ENCODE peak calls at places on chromosome 14, in six cellular contexts. N is A549, Y is IMR-90, O is B cell, V is mucosa of descending colon, P is AG10803. T is an unnamed sample.

GRCh38 chr14:64721391-64721791 is 17.2 kb downstream of the PLEKHG3 start:
- DNase-seq in O (no peak), P (peak; percentile 98), V (peak; percentile 73), Y (peak; percentile 37), N (peak; percentile 37), T (no peak)

GRCh38 chr14:75334191-75335051 is 55.8 kb downstream of the FOS start:
- DNase-seq in V (peak; percentile 59), Y (peak; percentile 3), N (no peak), P (peak; percentile 44), O (peak; percentile 69), T (no peak)

GRCh38 chr14:64734990-64735389 is 30.8 kb downstream of the PLEKHG3 start:
- DNase-seq in O (no peak), V (peak; percentile 15), Y (no peak), P (no peak), N (no peak), T (no peak)

GRCh38 chr14:21068521-21069387 is 1.4 kb upstream of the ARHGEF40 start:
- DNase-seq in O (peak; percentile 71), Y (peak; percentile 52), V (no peak), N (peak; percentile 53), P (peak; percentile 48), T (peak; percentile 60)

GRCh38 chr14:69232388-69232787 is 27.6 kb upstream of the GALNT16 start:
- DNase-seq in Y (no peak), N (no peak), V (no peak), O (no peak), P (no peak), T (no peak)

GRCh38 chr14:65412881-65413738 is 580 bp downstream of the FUT8 start:
- DNase-seq in N (peak; percentile 77), V (no peak), P (peak; percentile 72), O (peak; percentile 70), Y (peak; percentile 73), T (peak; percentile 16)

GRCh38 chr14:38197001-38197760 is 10.5 kb upstream of the SSTR1 start:
- DNase-seq in O (no peak), V (no peak), N (no peak), P (peak; percentile 64), Y (peak; percentile 38), T (no peak)

GRCh38 chr14:96592591-96593388 is 90.6 kb downstream of the PAPOLA start:
- DNase-seq in Y (peak; percentile 17), P (peak; percentile 14), N (peak; percentile 45), O (peak; percentile 48), V (no peak), T (peak; percentile 51)

GRCh38 chr14:73784065-73784987 is 67.3 kb upstream of the PTGR2 start:
- DNase-seq in Y (peak; percentile 70), O (no peak), V (no peak), P (peak; percentile 85), N (no peak), T (no peak)

GRCh38 chr14:24817638-24818053 is 183.7 kb upstream of the GZMB start:
- DNase-seq in V (no peak), P (peak; percentile 56), Y (peak; percentile 52), N (peak; percentile 24), O (no peak), T (peak; percentile 32)

GRCh38 chr14:54475187-54475881 is 13.4 kb downstream of the GMFB start:
- DNase-seq in N (no peak), O (no peak), V (no peak), Y (peak; percentile 21), P (peak; percentile 33), T (no peak)

GRCh38 chr14:96146131-96146771 is 58.4 kb upstream of the BDKRB2 start:
- DNase-seq in O (no peak), Y (peak; percentile 70), N (peak; percentile 64), P (peak; percentile 95), V (no peak), T (no peak)

GRCh38 chr14:68945585-68946289 is 33.4 kb downstream of the ACTN1 start:
- DNase-seq in P (no peak), N (no peak), V (peak; percentile 86), O (no peak), Y (no peak), T (no peak)

GRCh38 chr14:38143651-38144505 is 63.8 kb upstream of the SSTR1 start:
- DNase-seq in O (no peak), V (no peak), P (peak; percentile 89), N (no peak), Y (peak; percentile 92), T (no peak)

GRCh38 chr14:23725980-23726746 is 90.0 kb downstream of the DHRS2 start:
- DNase-seq in V (no peak), Y (no peak), O (no peak), N (no peak), P (no peak), T (no peak)

GRCh38 chr14:42930058-42930457 is 1323.4 kb downstream of the LRFN5 start:
- DNase-seq in Y (peak; percentile 58), P (no peak), O (no peak), N (peak; percentile 12), V (no peak), T (no peak)

GRCh38 chr14:104176611-104177010 is 38.2 kb downstream of the KIF26A start:
- DNase-seq in V (no peak), O (no peak), N (no peak), P (no peak), Y (no peak), T (no peak)

GRCh38 chr14:29527286-29527685 is 400.4 kb downstream of the PRKD1 start:
- DNase-seq in Y (no peak), O (no peak), N (no peak), P (no peak), V (no peak), T (no peak)

GRCh38 chr14:93538411-93538810 is 107.7 kb downstream of the UNC79 start:
- DNase-seq in V (no peak), O (no peak), N (peak; percentile 67), P (peak; percentile 3), Y (peak; percentile 2), T (peak; percentile 8)

GRCh38 chr14:85415015-85415712 is 114.8 kb upstream of the FLRT2 start:
- DNase-seq in Y (peak; percentile 93), N (peak; percentile 97), V (no peak), P (peak; percentile 92), O (no peak), T (no peak)

GRCh38 chr14:104563742-104564615 is 15.6 kb upstream of the C14orf180 start:
- DNase-seq in P (peak; percentile 33), O (peak; percentile 58), V (no peak), Y (peak; percentile 34), N (peak; percentile 77), T (peak; percentile 89)

GRCh38 chr14:21136024-21136423 is 19.8 kb downstream of the OR5AU1 start:
- DNase-seq in P (peak; percentile 6), N (peak; percentile 20), V (no peak), O (no peak), Y (peak; percentile 12), T (no peak)

DNA sequence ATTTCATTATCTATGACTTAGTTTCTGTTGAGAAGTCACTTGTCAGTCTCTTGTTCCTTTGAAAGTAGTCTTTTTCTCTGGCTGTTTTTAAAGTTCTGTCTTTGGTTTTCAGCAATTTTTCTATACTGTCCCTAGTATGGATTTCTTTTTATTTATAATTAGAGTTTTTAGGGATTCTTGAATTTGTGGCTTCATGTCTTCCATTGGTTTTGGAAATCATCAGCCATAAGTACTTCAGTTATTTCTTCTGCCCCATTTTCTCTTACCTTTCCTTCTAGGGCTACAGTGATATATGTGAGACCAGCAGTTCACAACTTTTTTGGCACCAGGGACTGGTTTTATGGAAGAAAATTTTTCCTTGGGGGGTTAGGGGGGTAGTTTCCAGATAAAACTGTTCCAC is 90.0 kb upstream of the EVL start:
- DNase-seq in N (no peak), Y (no peak), P (no peak), O (no peak), V (no peak), T (no peak)
- TF ChIP-seq CTCF in N (no peak), Y (no peak), P (no peak), O (no peak), V (no peak), T (no peak)

GRCh38 chr14:76922599-76922998 is 96.4 kb downstream of the LRRC74A start:
- DNase-seq in O (no peak), N (no peak), V (no peak), Y (peak; percentile 50), P (peak; percentile 20), T (no peak)

GRCh38 chr14:76924363-76925151 is 98.3 kb downstream of the LRRC74A start:
- DNase-seq in V (no peak), N (peak; percentile 71), Y (no peak), P (no peak), O (no peak), T (no peak)

GRCh38 chr14:76922092-76922491 is 95.9 kb downstream of the LRRC74A start:
- DNase-seq in Y (no peak), N (no peak), P (no peak), O (no peak), V (no peak), T (no peak)

GRCh38 chr14:76926521-76927251 is 100.5 kb downstream of the LRRC74A start:
- DNase-seq in P (peak; percentile 83), V (no peak), Y (peak; percentile 58), N (no peak), O (peak; percentile 76), T (no peak)

DNA sequence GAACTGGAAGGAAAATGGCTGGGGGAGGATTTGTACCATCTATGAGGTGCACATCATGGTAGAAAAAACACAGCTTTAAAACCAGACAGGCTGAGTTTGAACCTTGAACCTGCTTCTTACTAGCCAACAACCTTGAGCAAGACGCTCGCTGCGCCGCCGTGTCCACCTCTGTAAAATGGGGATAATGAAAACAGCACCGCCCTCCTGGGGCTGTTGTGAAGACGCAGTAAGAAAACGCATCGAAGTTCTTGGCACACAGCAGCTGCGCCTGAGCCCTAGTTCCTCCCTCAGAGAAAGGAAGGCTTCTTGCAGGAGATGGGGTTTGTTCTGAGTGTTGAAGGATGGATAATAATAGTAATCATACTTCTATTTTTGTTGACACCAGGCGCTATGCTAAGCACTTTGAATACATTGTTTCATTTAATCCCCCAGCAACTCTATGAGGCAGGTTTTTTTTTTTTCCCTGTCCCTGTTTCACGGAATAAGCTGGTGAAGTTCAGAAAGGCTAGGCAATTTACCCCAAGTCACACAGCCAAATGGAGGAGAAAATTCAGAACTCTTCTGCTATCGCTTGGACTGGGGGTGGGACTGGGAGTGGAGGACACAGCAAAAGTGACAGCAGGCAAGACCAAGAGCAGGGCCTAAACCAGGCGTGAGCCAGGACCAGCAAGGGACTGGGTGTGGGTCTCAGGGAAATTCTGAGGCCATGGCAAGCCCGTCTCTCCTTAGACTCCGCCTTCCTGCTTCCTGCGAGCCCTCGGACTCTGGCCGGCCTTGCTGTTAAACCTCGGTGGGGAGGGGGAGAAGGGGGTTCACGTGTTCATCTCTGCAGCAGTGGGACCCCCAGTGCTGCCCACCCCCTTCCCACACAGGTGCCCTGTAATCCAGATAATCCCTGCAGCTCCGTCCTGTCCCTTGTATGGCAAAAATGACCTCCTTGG is 97.5 kb downstream of the LRRC74A start:
- DNase-seq in P (no peak), Y (no peak), N (no peak), O (no peak), V (no peak), T (no peak)
- TF ChIP-seq CTCF in P (no peak), Y (no peak), N (no peak), O (no peak), V (no peak), T (no peak)

DNA sequence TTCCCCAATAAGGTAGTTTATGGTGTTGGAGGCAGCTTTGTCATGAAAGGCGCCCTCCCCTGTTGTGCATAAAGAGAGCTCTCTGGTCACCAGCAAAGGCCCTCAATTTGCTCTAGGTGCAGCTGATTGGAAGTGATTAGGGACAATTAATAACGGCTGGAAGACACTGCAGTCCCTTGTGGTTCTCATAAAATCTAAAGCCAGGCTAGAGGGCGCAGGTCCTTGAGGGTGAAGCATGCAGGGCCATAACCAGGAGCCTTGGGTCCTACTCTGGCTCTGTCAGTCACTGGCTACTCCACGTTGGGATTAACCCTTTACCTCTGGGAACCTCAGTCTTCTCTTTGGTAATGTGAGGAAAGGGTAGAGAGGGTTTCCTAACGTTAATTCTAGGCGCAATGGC is 1.9 kb downstream of the DAAM1 start:
- DNase-seq in O (no peak), V (no peak), N (peak; percentile 29), Y (no peak), P (peak; percentile 20), T (peak; percentile 7)
- TF ChIP-seq CTCF in O (no peak), V (no peak), N (no peak), Y (peak; percentile 18), P (peak; percentile 38), T (no peak)

GRCh38 chr14:101731187-101732080 is 30.1 kb upstream of the PPP2R5C start:
- DNase-seq in V (peak; percentile 93), O (peak; percentile 69), Y (peak; percentile 41), N (peak; percentile 86), P (peak; percentile 62), T (peak; percentile 89)
- TF ChIP-seq CTCF in V (no peak), O (no peak), Y (no peak), N (no peak), P (no peak), T (no peak)